ENCODE peak calls at places on chromosomes 1 and 21, in seven cellular contexts. A is A549, Z is IMR-90, G is transverse colon, L is body of pancreas, Q is right lobe of liver, C is endothelial cell of umbilical vein. W is an unnamed sample.

GRCh38 chr1:22139817-22140216 is 3.1 kb downstream of the WNT4 start:
- DNase-seq in A (no peak), Z (no peak), G (no peak), L (no peak), Q (no peak), C (no peak), W (no peak)

GRCh38 chr1:219783605-219784004 is 144.8 kb downstream of the SLC30A10 start:
- DNase-seq in A (no peak), Z (no peak), G (no peak), L (no peak), Q (no peak), C (no peak), W (no peak)

GRCh38 chr1:30660241-30660640 is 63.1 kb downstream of the MATN1 start:
- DNase-seq in A (no peak), Z (no peak), G (no peak), L (peak), Q (peak), C (no peak), W (no peak)

GRCh38 chr1:217062566-217062965 is 339.3 kb upstream of the ESRRG start:
- DNase-seq in A (no peak), Z (no peak), G (no peak), L (no peak), Q (no peak), C (no peak), W (no peak)

GRCh38 chr1:7967206-7967605 is 5.7 kb downstream of the PARK7 start:
- DNase-seq in A (no peak), Z (no peak), G (no peak), L (no peak), Q (no peak), C (peak), W (no peak)

GRCh38 chr21:37877171-37877570 is 39.1 kb downstream of the KCNJ6 start:
- DNase-seq in A (no peak), Z (peak), G (no peak), L (no peak), Q (no peak), C (no peak), W (no peak)

GRCh38 chr1:74681001-74681400 is 7.4 kb upstream of the ERICH3 start:
- DNase-seq in A (no peak), Z (no peak), G (no peak), L (no peak), Q (no peak), C (no peak), W (no peak)

GRCh38 chr1:50232271-50232670 is 123.6 kb downstream of the ELAVL4 start:
- DNase-seq in A (no peak), Z (no peak), G (no peak), L (no peak), Q (no peak), C (no peak), W (no peak)

GRCh38 chr1:94912263-94912986 is 14.5 kb downstream of the CNN3 start:
- DNase-seq in A (no peak), Z (no peak), G (no peak), L (no peak), Q (no peak), C (no peak), W (no peak)

GRCh38 chr1:211114446-211114845 is 19.5 kb downstream of the KCNH1 start:
- DNase-seq in A (no peak), Z (no peak), G (no peak), L (no peak), Q (no peak), C (no peak), W (no peak)

GRCh38 chr1:192968323-192968722 is 90.8 kb downstream of the UCHL5 start:
- DNase-seq in A (no peak), Z (no peak), G (no peak), L (no peak), Q (no peak), C (peak), W (no peak)

GRCh38 chr1:92951141-92951582 is 10.1 kb downstream of the DIPK1A start:
- DNase-seq in A (peak), Z (peak), G (peak), L (peak), Q (no peak), C (no peak), W (no peak)

GRCh38 chr1:106022312-106022902 is 1034.1 kb upstream of the PRMT6 start:
- DNase-seq in A (no peak), Z (no peak), G (no peak), L (no peak), Q (no peak), C (no peak), W (no peak)

GRCh38 chr1:234955107-234955731 is 173.4 kb downstream of the TOMM20 start:
- DNase-seq in A (no peak), Z (peak), G (peak), L (peak), Q (peak), C (peak), W (peak)

GRCh38 chr1:99707535-99708142 is 58.8 kb downstream of the FRRS1 start:
- DNase-seq in A (peak), Z (peak), G (peak), L (peak), Q (no peak), C (peak), W (peak)

GRCh38 chr1:162678439-162678838 is 46.2 kb downstream of the DDR2 start:
- DNase-seq in A (no peak), Z (peak), G (no peak), L (no peak), Q (no peak), C (peak), W (peak)

GRCh38 chr1:10380594-10381275 is 18.1 kb upstream of the PGD start:
- DNase-seq in A (peak), Z (peak), G (no peak), L (no peak), Q (no peak), C (no peak), W (peak)

GRCh38 chr21:26067836-26068401 is 102.7 kb downstream of the APP start:
- DNase-seq in A (no peak), Z (no peak), G (no peak), L (no peak), Q (no peak), C (peak), W (peak)

GRCh38 chr1:53987880-53988279 is 30.1 kb downstream of the LDLRAD1 start:
- DNase-seq in A (no peak), Z (peak), G (no peak), L (no peak), Q (no peak), C (no peak), W (no peak)

GRCh38 chr1:246199086-246199485 is 308.0 kb downstream of the SMYD3 start:
- DNase-seq in A (no peak), Z (no peak), G (no peak), L (no peak), Q (no peak), C (no peak), W (no peak)

GRCh38 chr1:45490623-45491463 is at the start of gene TESK2:
- DNase-seq in A (peak), Z (peak), G (peak), L (peak), Q (peak), C (peak), W (peak)

GRCh38 chr1:64967381-64967780 is 1.0 kb upstream of the JAK1 start:
- DNase-seq in A (no peak), Z (no peak), G (peak), L (peak), Q (no peak), C (no peak), W (no peak)

GRCh38 chr1:12320516-12320915 is 90.7 kb downstream of the VPS13D start:
- DNase-seq in A (no peak), Z (no peak), G (no peak), L (no peak), Q (no peak), C (no peak), W (no peak)

GRCh38 chr1:41500378-41500777 is 15.9 kb upstream of the EDN2 start:
- DNase-seq in A (peak), Z (no peak), G (peak), L (peak), Q (no peak), C (no peak), W (peak)

GRCh38 chr1:221289103-221289502 is 409.9 kb downstream of the HLX start:
- DNase-seq in A (no peak), Z (no peak), G (no peak), L (no peak), Q (no peak), C (no peak), W (no peak)

GRCh38 chr1:166814611-166815010 is 24.7 kb upstream of the POGK start:
- DNase-seq in A (no peak), Z (peak), G (no peak), L (peak), Q (no peak), C (no peak), W (no peak)

GRCh38 chr1:2636733-2637132 is 3.9 kb upstream of the MMEL1 start:
- DNase-seq in A (no peak), Z (no peak), G (no peak), L (no peak), Q (no peak), C (no peak), W (no peak)

GRCh38 chr1:23791434-23792047 is 596 bp downstream of the LYPLA2 start:
- DNase-seq in A (no peak), Z (no peak), G (peak), L (no peak), Q (peak), C (no peak), W (no peak)

GRCh38 chr1:23788695-23789094 is 2.2 kb upstream of the LYPLA2 start:
- DNase-seq in A (no peak), Z (no peak), G (no peak), L (no peak), Q (no peak), C (no peak), W (no peak)

GRCh38 chr1:23793018-23793781 is 2.3 kb downstream of the LYPLA2 start:
- DNase-seq in A (no peak), Z (no peak), G (peak), L (peak), Q (peak), C (no peak), W (no peak)

GRCh38 chr1:23792151-23792945 is 1.4 kb downstream of the LYPLA2 start:
- DNase-seq in A (no peak), Z (no peak), G (no peak), L (no peak), Q (no peak), C (no peak), W (no peak)

DNA sequence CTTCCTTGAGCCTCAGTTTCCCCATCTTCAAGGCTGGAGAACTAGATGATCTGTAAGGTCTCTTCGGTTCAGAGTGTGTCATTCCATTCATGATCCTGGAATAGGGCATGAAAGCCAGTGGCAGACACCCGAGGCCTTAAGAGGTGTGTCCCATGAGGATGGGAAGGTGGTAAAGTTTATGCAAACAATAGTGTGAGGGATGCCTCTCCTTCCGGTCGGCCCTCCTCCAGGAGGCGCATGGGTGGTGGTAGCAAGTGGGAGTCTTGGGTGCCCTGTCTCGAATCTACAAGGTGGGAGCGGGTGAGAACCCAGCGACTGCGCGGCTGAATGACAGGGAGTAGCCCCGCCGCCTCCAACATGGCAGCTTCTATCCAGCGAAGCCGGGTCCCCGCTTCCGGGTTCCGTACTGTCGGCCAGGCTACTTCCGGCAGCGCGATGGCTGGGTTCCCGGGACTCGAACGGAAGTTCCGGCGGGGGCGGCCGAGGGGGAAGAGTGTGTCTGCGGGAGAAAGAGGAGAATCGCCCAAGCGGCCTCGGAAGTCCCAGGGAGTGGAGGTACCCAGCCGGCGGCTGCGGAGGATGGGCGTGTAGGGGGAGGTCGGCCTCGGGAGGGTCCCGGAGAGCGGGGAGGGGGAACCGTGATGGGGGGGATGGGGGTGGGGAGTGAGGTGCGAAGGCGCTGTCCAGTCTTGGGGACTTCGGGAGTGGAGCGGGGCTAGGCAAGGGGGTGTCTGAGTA is at the start of gene LYPLA2:
- DNase-seq in A (peak), Z (peak), G (peak), L (peak), Q (peak), C (peak), W (peak)
- TF ChIP-seq POLR2A in A (peak), Z (peak), G (peak), L (peak), Q (peak), C (peak), W (no peak)

GRCh38 chr1:183290628-183291027 is 104.6 kb downstream of the LAMC2 start:
- DNase-seq in A (no peak), Z (no peak), G (no peak), L (no peak), Q (no peak), C (no peak), W (no peak)
- H3K27ac ChIP-seq in A (no peak), Z (no peak), G (peak), L (no peak), Q (no peak), C (no peak), W (no peak)

DNA sequence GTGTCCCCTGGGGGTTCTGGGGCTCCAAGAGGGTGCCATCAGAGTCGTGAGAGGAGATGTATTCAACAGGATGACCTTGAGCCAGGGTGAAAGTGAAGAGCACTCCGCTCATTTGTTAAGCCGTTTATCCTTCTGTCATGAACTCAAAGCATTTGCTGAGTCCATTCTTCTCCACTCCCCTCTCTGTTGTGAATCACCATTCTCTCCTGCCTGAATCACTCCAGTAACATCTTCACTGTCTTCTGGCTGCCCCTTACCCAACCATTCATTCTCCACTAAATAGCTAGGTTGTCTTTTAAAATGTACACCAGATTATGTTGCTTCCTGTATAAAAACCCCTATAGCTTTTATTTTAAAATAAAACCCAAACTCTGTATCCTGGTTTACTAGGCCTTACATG is 102.2 kb downstream of the RGL1 start:
- DNase-seq in A (no peak), Z (peak), G (no peak), L (no peak), Q (no peak), C (no peak), W (no peak)
- TF ChIP-seq POLR2A in A (no peak), Z (no peak), G (no peak), L (no peak), Q (no peak), C (no peak), W (no peak)

GRCh38 chr1:177959793-177960515 is 9.9 kb downstream of the SEC16B start:
- DNase-seq in A (peak), Z (peak), G (no peak), L (no peak), Q (no peak), C (peak), W (no peak)
- H3K27ac ChIP-seq in A (no peak), Z (no peak), G (no peak), L (no peak), Q (no peak), C (no peak), W (no peak)

DNA sequence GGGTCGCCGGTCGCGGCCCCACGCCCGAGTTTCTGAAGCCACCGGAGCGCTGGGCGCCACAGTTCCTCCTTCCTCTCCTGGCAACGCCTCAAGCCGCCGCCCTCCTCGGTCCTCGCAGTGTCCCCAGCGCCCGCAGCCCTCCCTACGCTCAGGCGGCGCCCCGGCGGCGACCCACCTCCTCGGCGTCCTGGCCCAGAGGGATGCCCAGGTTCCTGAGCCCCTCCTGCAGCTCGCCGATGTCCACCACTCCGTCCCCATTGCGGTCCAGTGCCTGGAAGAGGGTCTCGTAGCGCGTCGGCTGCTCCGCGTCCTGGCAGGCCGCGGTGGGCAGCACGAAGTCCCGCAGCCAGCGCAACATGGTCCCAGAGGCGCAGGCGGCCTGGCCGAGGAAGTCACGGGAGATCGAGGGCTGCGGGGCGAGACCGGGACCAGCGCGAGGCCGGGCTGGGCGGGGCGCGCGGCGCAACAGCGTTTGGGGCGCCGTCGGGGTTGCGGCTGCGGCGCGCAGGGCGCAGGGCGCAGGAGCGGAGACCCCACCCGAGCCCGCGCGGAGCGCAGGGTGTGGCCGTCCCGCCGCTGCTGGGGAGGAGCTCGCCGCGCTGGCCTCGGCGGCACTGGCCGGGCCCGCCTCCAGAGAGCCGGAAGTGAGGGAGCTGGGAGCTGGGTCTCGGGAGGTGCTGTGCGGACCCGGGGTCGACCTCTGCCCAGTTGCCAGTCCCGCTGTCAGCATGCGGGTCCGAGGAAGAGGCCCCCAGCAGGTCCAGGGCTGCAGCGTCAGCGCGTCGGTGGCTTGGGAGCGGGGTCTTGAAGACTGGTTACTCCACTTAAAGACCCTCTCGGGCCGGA is at the start of gene SLC25A24:
- DNase-seq in A (peak), Z (peak), G (peak), L (peak), Q (peak), C (peak), W (peak)
- TF ChIP-seq POLR2A in A (peak), Z (no peak), G (peak), L (peak), Q (peak), C (no peak), W (no peak)

GRCh38 chr21:44940116-44940631 is 345 bp downstream of the SLX9 start:
- DNase-seq in A (no peak), Z (no peak), G (no peak), L (no peak), Q (peak), C (peak), W (no peak)
- H3K27ac ChIP-seq in A (peak), Z (peak), G (peak), L (no peak), Q (no peak), C (peak), W (no peak)

GRCh38 chr21:42315296-42315891 is at the start of gene TFF3:
- DNase-seq in A (no peak), Z (no peak), G (peak), L (peak), Q (no peak), C (no peak), W (no peak)

GRCh38 chr21:42317341-42317741 is 2.1 kb upstream of the TFF3 start:
- DNase-seq in A (no peak), Z (no peak), G (peak), L (no peak), Q (no peak), C (no peak), W (no peak)

GRCh38 chr21:42317826-42318746 is 2.9 kb upstream of the TFF3 start:
- DNase-seq in A (no peak), Z (no peak), G (no peak), L (no peak), Q (no peak), C (no peak), W (no peak)

GRCh38 chr21:42314616-42315295 is 453 bp downstream of the TFF3 start:
- DNase-seq in A (no peak), Z (no peak), G (peak), L (no peak), Q (no peak), C (no peak), W (no peak)

DNA sequence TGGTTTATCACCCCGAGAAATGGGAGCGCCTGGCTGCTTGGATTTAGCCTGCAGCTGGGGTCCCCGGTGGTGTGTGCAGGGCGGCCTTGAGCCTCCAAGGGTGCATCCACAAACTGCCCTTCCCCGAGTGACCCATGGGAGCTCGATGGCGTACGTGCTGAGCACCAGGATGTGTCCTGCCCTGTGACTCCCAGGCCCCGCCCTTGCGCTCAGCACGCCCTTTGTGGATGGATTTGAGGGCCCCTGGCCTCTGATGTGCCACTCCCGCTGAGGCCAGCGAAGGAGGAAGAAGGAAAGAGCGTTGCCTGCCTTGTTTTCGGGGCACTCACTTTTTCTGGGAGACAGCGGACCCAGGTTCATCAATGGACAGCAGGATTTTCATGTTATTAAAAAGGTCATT is 1.7 kb upstream of the TFF3 start:
- DNase-seq in A (no peak), Z (no peak), G (peak), L (no peak), Q (no peak), C (no peak), W (no peak)
- TF ChIP-seq POLR2A in A (no peak), Z (no peak), G (peak), L (no peak), Q (no peak), C (no peak), W (no peak)

DNA sequence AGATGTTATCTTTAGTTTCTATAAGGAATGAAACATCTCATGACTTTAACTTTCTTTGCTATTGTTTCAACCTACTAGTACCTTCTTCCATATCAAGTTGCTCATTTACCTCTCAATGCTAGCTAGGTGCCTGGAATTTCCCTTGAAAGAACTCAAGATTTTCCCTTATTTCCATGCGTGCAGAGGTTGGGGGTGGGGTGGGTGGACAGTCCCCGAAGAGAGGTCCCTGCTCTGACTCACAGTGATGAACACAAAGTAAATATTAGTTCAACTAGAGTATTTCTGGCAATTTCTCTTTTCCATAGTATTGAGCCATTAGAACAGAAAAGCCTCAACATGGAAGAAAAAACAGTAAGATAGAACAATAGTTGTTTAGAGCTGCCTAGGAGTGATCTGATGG is 239.0 kb upstream of the ZP4 start:
- DNase-seq in A (no peak), Z (no peak), G (no peak), L (no peak), Q (no peak), C (no peak), W (no peak)
- H3K27ac ChIP-seq in A (no peak), Z (no peak), G (no peak), L (no peak), Q (no peak), C (no peak), W (no peak)

W was measured in testis.